ENCODE peak calls at places on chromosomes 3 and 15, in four cellular contexts. One of them, this sample, is unnamed.

GRCh38 chr3:131221731-131222130 is 159.8 kb upstream of the NUDT16 start:
- DNase-seq in OCI-LY7: no peak
- DNase-seq in AG09309: peak
- DNase-seq in foreskin fibroblast: peak
- DNase-seq in this sample: no peak

GRCh38 chr3:35638640-35639250 is 580 bp upstream of the ARPP21 start:
- DNase-seq in OCI-LY7: no peak
- DNase-seq in AG09309: no peak
- DNase-seq in foreskin fibroblast: no peak
- DNase-seq in this sample: no peak

GRCh38 chr3:104977719-104978118 is 389.0 kb upstream of the ALCAM start:
- DNase-seq in foreskin fibroblast: no peak
- DNase-seq in AG09309: no peak
- DNase-seq in OCI-LY7: no peak
- DNase-seq in this sample: no peak

GRCh38 chr3:112074616-112075497 is 11.3 kb upstream of the C3orf52 start:
- DNase-seq in OCI-LY7: no peak
- DNase-seq in AG09309: peak
- DNase-seq in foreskin fibroblast: peak
- DNase-seq in this sample: peak

GRCh38 chr3:124041553-124041952 is 49.6 kb upstream of the ROPN1 start:
- DNase-seq in AG09309: no peak
- DNase-seq in OCI-LY7: no peak
- DNase-seq in foreskin fibroblast: no peak
- DNase-seq in this sample: no peak

GRCh38 chr3:183812746-183813445 is 12.5 kb downstream of the MAP6D1 start:
- DNase-seq in AG09309: no peak
- DNase-seq in foreskin fibroblast: no peak
- DNase-seq in OCI-LY7: no peak
- DNase-seq in this sample: no peak

GRCh38 chr3:13080591-13080990 is 7.4 kb upstream of the IQSEC1 start:
- DNase-seq in foreskin fibroblast: peak
- DNase-seq in OCI-LY7: no peak
- DNase-seq in AG09309: no peak
- DNase-seq in this sample: no peak

GRCh38 chr3:104885214-104885814 is 481.4 kb upstream of the ALCAM start:
- DNase-seq in OCI-LY7: no peak
- DNase-seq in foreskin fibroblast: no peak
- DNase-seq in AG09309: no peak
- DNase-seq in this sample: no peak

GRCh38 chr3:194095464-194095863 is 40.5 kb upstream of the HES1 start:
- DNase-seq in AG09309: no peak
- DNase-seq in foreskin fibroblast: no peak
- DNase-seq in OCI-LY7: peak
- DNase-seq in this sample: no peak

GRCh38 chr3:30437172-30437571 is 169.2 kb upstream of the TGFBR2 start:
- DNase-seq in OCI-LY7: no peak
- DNase-seq in AG09309: no peak
- DNase-seq in foreskin fibroblast: peak
- DNase-seq in this sample: no peak

GRCh38 chr3:138284957-138285477 is 44.6 kb downstream of the NME9 start:
- DNase-seq in AG09309: no peak
- DNase-seq in OCI-LY7: no peak
- DNase-seq in foreskin fibroblast: no peak
- DNase-seq in this sample: no peak
- TF ChIP-seq CTCF in AG09309: peak
- TF ChIP-seq CTCF in OCI-LY7: peak
- TF ChIP-seq CTCF in foreskin fibroblast: peak
- TF ChIP-seq CTCF in this sample: peak

GRCh38 chr15:39228889-39229288 is 352.0 kb upstream of the THBS1 start:
- DNase-seq in foreskin fibroblast: no peak
- DNase-seq in AG09309: no peak
- DNase-seq in OCI-LY7: no peak
- DNase-seq in this sample: no peak

GRCh38 chr15:39232512-39232911 is 348.4 kb upstream of the THBS1 start:
- DNase-seq in AG09309: peak
- DNase-seq in foreskin fibroblast: peak
- DNase-seq in OCI-LY7: no peak
- DNase-seq in this sample: peak

GRCh38 chr15:39227001-39227400 is 353.9 kb upstream of the THBS1 start:
- DNase-seq in foreskin fibroblast: no peak
- DNase-seq in OCI-LY7: no peak
- DNase-seq in AG09309: no peak
- DNase-seq in this sample: no peak

GRCh38 chr15:39230205-39230916 is 350.5 kb upstream of the THBS1 start:
- DNase-seq in foreskin fibroblast: peak
- DNase-seq in OCI-LY7: no peak
- DNase-seq in AG09309: no peak
- DNase-seq in this sample: no peak

GRCh38 chr15:39230917-39231285 is 350.0 kb upstream of the THBS1 start:
- DNase-seq in foreskin fibroblast: no peak
- DNase-seq in AG09309: no peak
- DNase-seq in OCI-LY7: no peak
- DNase-seq in this sample: no peak
- H3K4me3 ChIP-seq in foreskin fibroblast: no peak
- H3K4me3 ChIP-seq in AG09309: no peak
- H3K4me3 ChIP-seq in OCI-LY7: no peak
- H3K4me3 ChIP-seq in this sample: no peak

GRCh38 chr3:33884204-33884561 is 85.8 kb downstream of the PDCD6IP start:
- DNase-seq in AG09309: no peak
- DNase-seq in OCI-LY7: no peak
- DNase-seq in foreskin fibroblast: peak
- DNase-seq in this sample: no peak
- TF ChIP-seq CTCF in AG09309: peak
- TF ChIP-seq CTCF in OCI-LY7: no peak
- TF ChIP-seq CTCF in foreskin fibroblast: peak
- TF ChIP-seq CTCF in this sample: peak

DNA sequence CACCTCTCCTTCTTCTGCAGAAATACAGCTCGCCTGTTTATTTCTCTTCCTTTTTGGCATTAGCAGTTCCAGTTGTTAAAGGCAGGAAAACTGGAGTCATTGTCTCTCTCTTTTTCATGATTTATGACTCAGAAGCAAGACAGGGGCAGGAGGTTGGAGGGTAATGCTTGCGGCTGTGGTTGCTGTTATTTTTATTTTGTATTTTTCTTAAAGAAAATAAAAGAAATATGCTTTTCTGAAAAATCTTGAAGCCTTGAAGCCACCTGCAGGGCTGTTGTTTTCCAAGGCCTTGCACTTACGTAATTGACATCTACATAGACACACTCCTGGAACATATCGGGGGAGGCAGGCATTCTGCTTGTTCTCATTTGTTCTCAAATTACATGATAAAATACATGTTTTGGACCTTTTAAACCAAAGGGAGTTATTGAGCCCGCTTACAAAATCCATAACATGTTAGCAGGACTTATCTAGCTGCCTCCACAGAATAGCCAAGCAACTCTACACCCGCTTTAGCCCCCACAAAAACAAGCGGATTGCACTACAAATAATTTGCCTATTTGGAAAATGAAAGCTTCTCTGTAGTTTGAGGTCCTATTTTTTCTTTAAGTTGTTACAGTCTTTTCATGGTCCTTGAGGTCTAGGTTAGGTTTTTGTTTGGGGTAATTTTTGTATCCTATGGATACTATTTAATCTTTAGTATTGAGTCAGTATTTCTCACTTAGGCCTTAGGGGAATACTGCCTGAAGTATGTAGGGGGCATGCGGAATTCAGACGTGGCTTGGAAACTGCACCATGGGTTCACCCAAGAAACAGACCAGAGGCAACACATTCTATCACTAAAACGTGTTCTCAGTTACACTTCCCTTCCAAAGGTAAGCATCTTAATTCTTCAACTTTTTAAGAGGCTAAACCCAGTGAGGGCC is 1004.5 kb upstream of the NR2F2 start:
- DNase-seq in OCI-LY7: no peak
- DNase-seq in AG09309: no peak
- DNase-seq in foreskin fibroblast: peak
- DNase-seq in this sample: no peak
- H3K4me3 ChIP-seq in OCI-LY7: no peak
- H3K4me3 ChIP-seq in AG09309: no peak
- H3K4me3 ChIP-seq in foreskin fibroblast: peak
- H3K4me3 ChIP-seq in this sample: peak

GRCh38 chr15:67843092-67843501 is 3.3 kb upstream of the RNU6-1 start:
- DNase-seq in OCI-LY7: no peak
- DNase-seq in foreskin fibroblast: no peak
- DNase-seq in AG09309: no peak
- DNase-seq in this sample: no peak

GRCh38 chr15:67839929-67840746 is at the start of gene RNU6-1:
- DNase-seq in OCI-LY7: peak
- DNase-seq in foreskin fibroblast: peak
- DNase-seq in AG09309: peak
- DNase-seq in this sample: peak

GRCh38 chr15:67839358-67839928 is 402 bp downstream of the RNU6-1 start:
- DNase-seq in AG09309: no peak
- DNase-seq in OCI-LY7: peak
- DNase-seq in foreskin fibroblast: peak
- DNase-seq in this sample: no peak

GRCh38 chr15:67838789-67839332 is 984 bp downstream of the RNU6-1 start:
- DNase-seq in foreskin fibroblast: peak
- DNase-seq in OCI-LY7: no peak
- DNase-seq in AG09309: no peak
- DNase-seq in this sample: no peak

DNA sequence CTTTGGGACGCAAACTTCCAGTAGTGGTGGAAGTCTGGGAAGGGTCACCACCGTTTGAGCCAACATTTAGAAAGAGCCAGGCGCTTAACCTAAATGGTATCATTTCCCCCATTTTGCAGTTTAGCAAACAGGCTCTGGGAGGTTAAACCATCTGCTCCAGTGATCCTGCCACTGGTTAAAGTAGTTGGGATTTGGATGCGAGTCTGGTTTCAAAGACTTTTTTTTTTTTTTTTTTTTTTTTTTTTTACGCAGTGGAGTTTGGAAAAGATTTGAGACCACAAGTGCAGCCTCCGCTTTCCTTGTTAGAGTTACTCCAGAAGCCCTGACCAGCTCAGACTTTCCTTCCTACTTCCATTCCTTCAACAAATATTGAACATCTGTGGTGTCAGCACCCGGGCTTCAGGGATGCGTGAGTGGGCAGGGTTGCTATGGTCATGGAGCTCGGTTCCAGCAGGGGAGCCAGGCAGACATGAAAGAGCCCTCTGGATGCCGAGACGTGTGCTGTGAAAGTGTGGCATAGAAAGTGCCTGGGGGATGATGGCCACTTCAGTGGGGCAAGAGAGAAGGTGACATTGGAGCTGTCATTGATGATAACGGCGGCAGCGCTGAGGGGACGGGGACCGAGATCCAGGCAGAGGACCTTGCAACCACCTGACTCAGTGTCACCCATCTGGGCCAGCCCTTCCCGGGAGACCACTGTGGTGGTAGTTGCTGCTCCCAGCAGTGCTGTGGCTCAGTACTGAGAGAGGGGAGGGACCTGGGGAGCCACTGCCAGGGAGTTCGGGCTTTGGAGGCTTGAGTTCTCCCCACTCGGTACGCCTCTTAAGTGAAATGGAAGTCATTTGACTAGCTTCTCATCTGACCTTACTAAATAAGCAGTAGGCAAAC is 1.1 kb upstream of the RNU6-1 start:
- DNase-seq in AG09309: no peak
- DNase-seq in OCI-LY7: peak
- DNase-seq in foreskin fibroblast: peak
- DNase-seq in this sample: no peak
- TF ChIP-seq CTCF in AG09309: peak
- TF ChIP-seq CTCF in OCI-LY7: no peak
- TF ChIP-seq CTCF in foreskin fibroblast: no peak
- TF ChIP-seq CTCF in this sample: peak

GRCh38 chr3:42061711-42062408 is 29.3 kb upstream of the TRAK1 start:
- DNase-seq in foreskin fibroblast: peak
- DNase-seq in AG09309: peak
- DNase-seq in OCI-LY7: no peak
- DNase-seq in this sample: peak
- H3K4me3 ChIP-seq in foreskin fibroblast: no peak
- H3K4me3 ChIP-seq in AG09309: no peak
- H3K4me3 ChIP-seq in OCI-LY7: no peak
- H3K4me3 ChIP-seq in this sample: no peak

GRCh38 chr3:42600958-42601675 is 631 bp downstream of the NKTR start:
- DNase-seq in foreskin fibroblast: peak
- DNase-seq in OCI-LY7: peak
- DNase-seq in AG09309: peak
- DNase-seq in this sample: no peak
- TF ChIP-seq CTCF in foreskin fibroblast: no peak
- TF ChIP-seq CTCF in OCI-LY7: no peak
- TF ChIP-seq CTCF in AG09309: peak
- TF ChIP-seq CTCF in this sample: no peak

DNA sequence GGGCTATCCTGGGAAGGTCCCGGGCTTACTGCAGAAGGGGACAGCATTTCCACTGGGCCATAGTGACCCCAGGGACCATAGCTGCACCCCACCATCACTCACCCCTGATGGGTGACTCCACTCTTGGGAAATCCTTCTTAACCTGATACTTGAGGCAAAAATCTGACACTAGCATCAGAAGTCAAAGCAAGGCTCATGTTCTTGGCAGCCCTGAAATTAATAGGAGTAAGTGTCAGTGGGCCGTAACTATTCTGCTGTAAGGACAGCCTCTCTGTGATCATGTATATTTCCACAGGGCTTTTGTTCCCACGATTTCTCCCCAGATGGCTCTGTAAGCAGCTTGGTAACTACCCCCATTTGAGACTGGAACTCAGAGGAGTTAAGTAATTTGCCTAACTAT is 33.7 kb downstream of the HAPLN3 start:
- DNase-seq in OCI-LY7: no peak
- DNase-seq in foreskin fibroblast: no peak
- DNase-seq in AG09309: no peak
- DNase-seq in this sample: no peak
- H3K4me3 ChIP-seq in OCI-LY7: no peak
- H3K4me3 ChIP-seq in foreskin fibroblast: no peak
- H3K4me3 ChIP-seq in AG09309: no peak
- H3K4me3 ChIP-seq in this sample: no peak